ENCODE peak calls at places on chromosomes 16 and 17, in eight cellular contexts. H, E, T, D, I, O, G and F are unnamed samples.
A peak's percentile ranks its signal among the peaks of the same experiment; 100 is the strongest.

GRCh38 chr16:1279081-1279944 is 23.4 kb downstream of the TPSD1 start:
- DNase-seq in H (no peak), E (no peak), T (no peak), D (no peak), I (no peak), O (no peak), G (no peak), F (no peak)

GRCh38 chr16:89001117-89002027 is 24.4 kb upstream of the CBFA2T3 start:
- DNase-seq in H (no peak), E (no peak), T (no peak), D (no peak), I (no peak), O (no peak), G (no peak), F (no peak)

GRCh38 chr17:2025622-2026309 is 632 bp upstream of the RTN4RL1 start:
- DNase-seq in H (peak; percentile 73), E (no peak), T (no peak), D (no peak), I (no peak), O (no peak), G (peak; percentile 62), F (no peak)

GRCh38 chr17:58352018-58352842 is at the start of gene SUPT4H1:
- DNase-seq in H (peak; percentile 91), E (peak; percentile 92), T (peak; percentile 82), D (peak; percentile 85), I (peak; percentile 96), O (peak; percentile 88), G (peak; percentile 93), F (peak; percentile 60)

GRCh38 chr16:85902366-85903155 is 3.6 kb downstream of the IRF8 start:
- DNase-seq in H (no peak), E (no peak), T (no peak), D (no peak), I (no peak), O (no peak), G (no peak), F (no peak)

GRCh38 chr16:21009815-21010214 is 109.2 kb downstream of the LYRM1 start:
- DNase-seq in H (no peak), E (no peak), T (no peak), D (no peak), I (no peak), O (no peak), G (no peak), F (no peak)

GRCh38 chr17:6508519-6509294 is 47.6 kb downstream of the PITPNM3 start:
- DNase-seq in H (no peak), E (no peak), T (peak; percentile 68), D (no peak), I (no peak), O (no peak), G (no peak), F (no peak)

GRCh38 chr17:82287849-82288601 is 14.5 kb upstream of the CSNK1D start:
- DNase-seq in H (no peak), E (peak; percentile 98), T (no peak), D (peak; percentile 48), I (peak; percentile 87), O (no peak), G (peak; percentile 88), F (peak; percentile 92)

GRCh38 chr17:31807846-31808245 is 51.2 kb downstream of the COPRS start:
- DNase-seq in H (no peak), E (no peak), T (no peak), D (no peak), I (no peak), O (no peak), G (no peak), F (no peak)

GRCh38 chr17:4947010-4947410 is 1.3 kb downstream of the PFN1 start:
- DNase-seq in H (no peak), E (no peak), T (no peak), D (no peak), I (peak; percentile 34), O (no peak), G (no peak), F (no peak)

GRCh38 chr17:10116267-10116666 is 82.1 kb downstream of the GAS7 start:
- DNase-seq in H (no peak), E (no peak), T (no peak), D (no peak), I (no peak), O (no peak), G (no peak), F (no peak)

GRCh38 chr17:2151634-2152033 is 96.7 kb downstream of the HIC1 start:
- DNase-seq in H (no peak), E (no peak), T (no peak), D (no peak), I (no peak), O (no peak), G (no peak), F (no peak)

GRCh38 chr16:66081967-66082366 is 284.5 kb upstream of the CDH5 start:
- DNase-seq in H (no peak), E (no peak), T (no peak), D (peak; percentile 60), I (no peak), O (no peak), G (peak; percentile 63), F (no peak)

GRCh38 chr16:15564619-15565339 is 78.2 kb downstream of the MARF1 start:
- DNase-seq in H (no peak), E (no peak), T (no peak), D (no peak), I (no peak), O (no peak), G (peak; percentile 52), F (no peak)

GRCh38 chr16:85004587-85005205 is 6.6 kb downstream of the ZDHHC7 start:
- DNase-seq in H (peak; percentile 83), E (no peak), T (no peak), D (peak; percentile 88), I (no peak), O (no peak), G (peak; percentile 93), F (no peak)

GRCh38 chr17:68682913-68683312 is 81.7 kb upstream of the FAM20A start:
- DNase-seq in H (no peak), E (no peak), T (no peak), D (no peak), I (no peak), O (peak; percentile 47), G (no peak), F (no peak)

GRCh38 chr17:82703935-82704865 is 5.7 kb upstream of the RAB40B start:
- DNase-seq in H (no peak), E (no peak), T (no peak), D (no peak), I (no peak), O (no peak), G (no peak), F (no peak)

GRCh38 chr16:85561248-85562101 is 51.6 kb upstream of the GSE1 start:
- DNase-seq in H (no peak), E (no peak), T (no peak), D (no peak), I (no peak), O (no peak), G (no peak), F (no peak)

GRCh38 chr17:62098623-62099231 is 33.6 kb upstream of the MED13 start:
- DNase-seq in H (no peak), E (no peak), T (no peak), D (no peak), I (no peak), O (no peak), G (no peak), F (no peak)

GRCh38 chr17:73588291-73589095 is 55.8 kb downstream of the SDK2 start:
- DNase-seq in H (no peak), E (no peak), T (no peak), D (no peak), I (no peak), O (no peak), G (no peak), F (no peak)

GRCh38 chr16:1002399-1003161 is 21.0 kb downstream of the SOX8 start:
- DNase-seq in H (peak; percentile 78), E (no peak), T (no peak), D (peak; percentile 34), I (no peak), O (peak; percentile 55), G (peak; percentile 82), F (peak; percentile 57)